ENCODE peak calls at places on chromosomes 11 and 22, in four cellular contexts. One of them, this sample, is unnamed.

GRCh38 chr11:2094354-2095197 is 44.6 kb downstream of the IGF2 start:
- DNase-seq in WTC11: no peak
- DNase-seq in K562: no peak
- DNase-seq in HepG2: no peak
- DNase-seq in this sample: no peak

GRCh38 chr11:122038543-122038942 is 77.5 kb downstream of the BLID start:
- DNase-seq in WTC11: no peak
- DNase-seq in K562: no peak
- DNase-seq in HepG2: no peak
- DNase-seq in this sample: no peak

GRCh38 chr22:28395520-28395919 is 284.1 kb downstream of the TTC28 start:
- DNase-seq in WTC11: no peak
- DNase-seq in K562: no peak
- DNase-seq in HepG2: no peak
- DNase-seq in this sample: no peak

GRCh38 chr22:41834005-41834975 is 1.4 kb downstream of the SREBF2 start:
- DNase-seq in WTC11: no peak
- DNase-seq in K562: no peak
- DNase-seq in HepG2: peak
- DNase-seq in this sample: no peak

GRCh38 chr11:76217653-76218160 is 11.4 kb upstream of the WNT11 start:
- DNase-seq in WTC11: no peak
- DNase-seq in K562: no peak
- DNase-seq in HepG2: no peak
- DNase-seq in this sample: no peak

GRCh38 chr22:17119481-17120202 is 1.5 kb downstream of the TMEM121B start:
- DNase-seq in WTC11: peak
- DNase-seq in K562: peak
- DNase-seq in HepG2: no peak
- DNase-seq in this sample: peak

GRCh38 chr11:43021466-43021865 is 290.3 kb upstream of the API5 start:
- DNase-seq in WTC11: peak
- DNase-seq in K562: peak
- DNase-seq in HepG2: peak
- DNase-seq in this sample: no peak

GRCh38 chr11:34643846-34644245 is 23.0 kb downstream of the EHF start:
- DNase-seq in WTC11: no peak
- DNase-seq in K562: no peak
- DNase-seq in HepG2: no peak
- DNase-seq in this sample: no peak

GRCh38 chr22:23061471-23062280 is 8.6 kb upstream of the GNAZ start:
- DNase-seq in WTC11: peak
- DNase-seq in K562: no peak
- DNase-seq in HepG2: no peak
- DNase-seq in this sample: no peak

GRCh38 chr11:13140028-13140870 is 131.1 kb downstream of the RASSF10 start:
- DNase-seq in WTC11: no peak
- DNase-seq in K562: no peak
- DNase-seq in HepG2: peak
- DNase-seq in this sample: no peak

GRCh38 chr22:30416403-30416802 is 9.2 kb upstream of the MTFP1 start:
- DNase-seq in WTC11: no peak
- DNase-seq in K562: no peak
- DNase-seq in HepG2: peak
- DNase-seq in this sample: no peak

GRCh38 chr11:126680109-126680508 is 320.5 kb downstream of the KIRREL3 start:
- DNase-seq in WTC11: no peak
- DNase-seq in K562: no peak
- DNase-seq in HepG2: no peak
- DNase-seq in this sample: no peak

GRCh38 chr22:17257578-17257977 is 38.3 kb upstream of the ADA2 start:
- DNase-seq in WTC11: peak
- DNase-seq in K562: no peak
- DNase-seq in HepG2: no peak
- DNase-seq in this sample: no peak

GRCh38 chr11:117197006-117197405 is 2.2 kb upstream of the TAGLN start:
- DNase-seq in WTC11: no peak
- DNase-seq in K562: no peak
- DNase-seq in HepG2: no peak
- DNase-seq in this sample: no peak

GRCh38 chr11:117195761-117196160 is 3.4 kb upstream of the TAGLN start:
- DNase-seq in WTC11: no peak
- DNase-seq in K562: no peak
- DNase-seq in HepG2: no peak
- DNase-seq in this sample: no peak

GRCh38 chr11:117198613-117199012 is 557 bp upstream of the TAGLN start:
- DNase-seq in WTC11: no peak
- DNase-seq in K562: no peak
- DNase-seq in HepG2: no peak
- DNase-seq in this sample: no peak

GRCh38 chr11:117199061-117199915 is at the start of gene TAGLN:
- DNase-seq in WTC11: peak
- DNase-seq in K562: no peak
- DNase-seq in HepG2: peak
- DNase-seq in this sample: no peak

DNA sequence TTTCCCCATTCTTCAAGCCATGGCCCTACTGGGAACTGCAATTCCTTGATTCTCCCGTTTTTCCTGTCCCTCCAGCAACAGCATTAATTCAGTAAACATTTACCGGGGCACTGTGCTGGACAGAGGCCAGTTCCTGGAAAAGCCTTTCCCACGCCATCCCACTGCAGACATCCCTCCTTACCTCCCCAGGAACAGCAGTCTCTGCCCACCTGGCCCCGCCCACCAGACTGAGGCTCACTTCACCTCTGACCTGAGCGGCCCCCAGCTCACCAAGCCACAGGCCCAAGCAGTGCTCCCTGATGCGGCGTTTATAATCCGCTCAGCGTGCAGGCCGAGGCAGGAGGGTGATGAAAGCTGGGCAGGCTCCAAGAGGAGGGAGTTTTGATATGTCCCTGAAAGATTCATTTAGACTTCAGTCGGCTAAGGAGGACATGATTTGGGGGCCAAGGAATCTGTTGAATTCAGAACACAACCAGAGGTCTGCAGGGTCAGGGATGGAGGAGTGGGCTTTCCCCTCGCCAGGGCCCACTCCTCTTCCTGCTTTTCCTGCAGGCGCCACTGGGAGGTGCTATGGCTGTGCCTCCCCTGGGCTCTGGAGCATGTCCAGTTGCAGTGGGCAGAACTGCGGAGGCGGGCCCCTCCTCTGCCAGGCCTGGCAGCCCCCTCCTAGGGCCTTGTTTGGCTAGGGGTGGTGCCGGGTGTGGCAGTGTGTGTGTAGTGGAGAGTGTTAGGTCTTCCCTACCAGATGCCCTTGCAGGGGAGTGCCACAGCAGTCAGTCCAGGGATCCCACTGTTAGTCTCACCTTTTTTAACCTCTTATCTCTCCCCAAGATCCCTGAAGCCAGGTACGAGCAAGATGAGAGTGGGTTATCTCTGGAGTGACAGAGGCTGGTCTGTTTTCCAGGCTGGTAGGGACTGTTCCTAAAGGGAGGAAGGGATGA is 1.4 kb upstream of the TAGLN start:
- DNase-seq in WTC11: peak
- DNase-seq in K562: peak
- DNase-seq in HepG2: no peak
- DNase-seq in this sample: peak
- TF ChIP-seq ELF4 in WTC11: no peak
- TF ChIP-seq ELF4 in K562: no peak
- TF ChIP-seq ELF4 in HepG2: no peak
- TF ChIP-seq ELF4 in this sample: no peak

DNA sequence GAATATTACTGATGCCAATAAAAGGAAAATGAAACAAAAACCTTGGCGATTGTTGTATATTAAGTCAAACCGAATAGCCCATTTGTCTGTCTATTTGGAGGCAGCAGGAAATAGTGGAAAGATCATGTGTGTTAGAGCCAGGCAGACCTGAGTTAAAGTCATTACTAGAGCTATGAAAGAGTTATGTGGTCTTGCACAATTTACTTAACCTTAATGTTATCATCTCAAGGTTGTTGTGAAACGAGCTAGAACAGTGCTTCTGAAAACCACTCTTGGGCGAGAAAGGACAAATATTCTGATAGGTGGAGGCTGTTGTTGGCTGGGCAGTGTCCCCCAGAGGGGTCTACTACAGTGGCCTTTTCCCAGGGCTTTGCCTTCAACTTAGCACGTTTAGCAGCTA is 60.0 kb upstream of the NUP160 start:
- DNase-seq in WTC11: no peak
- DNase-seq in K562: no peak
- DNase-seq in HepG2: no peak
- DNase-seq in this sample: no peak
- TF ChIP-seq ELF4 in WTC11: no peak
- TF ChIP-seq ELF4 in K562: no peak
- TF ChIP-seq ELF4 in HepG2: no peak
- TF ChIP-seq ELF4 in this sample: no peak

GRCh38 chr11:68447015-68447801 is 13.3 kb upstream of the PPP6R3 start:
- DNase-seq in WTC11: peak
- DNase-seq in K562: peak
- DNase-seq in HepG2: peak
- DNase-seq in this sample: peak
- TF ChIP-seq ELF4 in WTC11: no peak
- TF ChIP-seq ELF4 in K562: no peak
- TF ChIP-seq ELF4 in HepG2: no peak
- TF ChIP-seq ELF4 in this sample: no peak

GRCh38 chr22:45292675-45293402 is 8.1 kb downstream of the UPK3A start:
- DNase-seq in WTC11: no peak
- DNase-seq in K562: no peak
- DNase-seq in HepG2: no peak
- DNase-seq in this sample: no peak

GRCh38 chr22:45294030-45294429 is 9.3 kb downstream of the UPK3A start:
- DNase-seq in WTC11: no peak
- DNase-seq in K562: no peak
- DNase-seq in HepG2: no peak
- DNase-seq in this sample: no peak

GRCh38 chr22:45290410-45290936 is 5.7 kb downstream of the UPK3A start:
- DNase-seq in WTC11: peak
- DNase-seq in K562: no peak
- DNase-seq in HepG2: no peak
- DNase-seq in this sample: no peak

GRCh38 chr22:45291061-45291930 is 6.5 kb downstream of the UPK3A start:
- DNase-seq in WTC11: no peak
- DNase-seq in K562: no peak
- DNase-seq in HepG2: no peak
- DNase-seq in this sample: no peak

DNA sequence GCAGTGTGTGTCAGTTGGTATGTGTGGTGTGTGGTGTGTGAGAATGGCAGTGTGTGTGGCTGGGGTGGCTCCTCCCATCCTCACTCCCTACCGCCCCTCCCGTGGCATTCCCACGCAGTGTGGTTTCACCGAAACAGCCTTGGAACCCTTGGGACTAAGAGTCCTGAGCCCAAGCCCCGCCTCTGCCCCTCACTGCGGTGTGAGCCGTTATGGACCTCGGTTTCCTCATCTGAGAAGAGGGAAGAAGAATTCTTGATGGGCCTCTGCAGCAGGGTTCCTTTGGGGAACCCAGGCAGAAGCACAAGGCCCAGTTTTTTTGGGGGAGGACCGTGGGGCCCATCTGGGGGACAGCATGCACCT is 7.2 kb downstream of the UPK3A start:
- DNase-seq in WTC11: no peak
- DNase-seq in K562: no peak
- DNase-seq in HepG2: no peak
- DNase-seq in this sample: no peak
- TF ChIP-seq ELF4 in WTC11: no peak
- TF ChIP-seq ELF4 in K562: no peak
- TF ChIP-seq ELF4 in HepG2: no peak
- TF ChIP-seq ELF4 in this sample: no peak

GRCh38 chr11:65560555-65561418 is 2.6 kb upstream of the LTBP3 start:
- DNase-seq in WTC11: peak
- DNase-seq in K562: no peak
- DNase-seq in HepG2: no peak
- DNase-seq in this sample: no peak
- TF ChIP-seq ELF4 in WTC11: no peak
- TF ChIP-seq ELF4 in K562: no peak
- TF ChIP-seq ELF4 in HepG2: no peak
- TF ChIP-seq ELF4 in this sample: no peak

GRCh38 chr11:16815047-16815767 is 76.8 kb downstream of the C11orf58 start:
- DNase-seq in WTC11: no peak
- DNase-seq in K562: peak
- DNase-seq in HepG2: no peak
- DNase-seq in this sample: no peak
- TF ChIP-seq ELF4 in WTC11: no peak
- TF ChIP-seq ELF4 in K562: no peak
- TF ChIP-seq ELF4 in HepG2: no peak
- TF ChIP-seq ELF4 in this sample: no peak